ENCODE peak calls at places on chromosomes 4 and X, in ten cellular contexts. One of them, this sample, is unnamed.

GRCh38 chr4:52664479-52664878 is 5.4 kb upstream of the USP46 start:
- DNase-seq in upper lobe of left lung: no peak
- DNase-seq in astrocyte of the spinal cord: no peak
- DNase-seq in vagina: no peak
- DNase-seq in GM23248: no peak
- DNase-seq in ovary: no peak
- DNase-seq in heart right ventricle: no peak
- DNase-seq in fibroblast of mammary gland: no peak
- DNase-seq in stomach: no peak
- DNase-seq in kidney epithelial cell: no peak
- DNase-seq in this sample: no peak

GRCh38 chr4:40055873-40056721 is 553 bp upstream of the N4BP2 start:
- DNase-seq in stomach: peak
- DNase-seq in vagina: peak
- DNase-seq in ovary: peak
- DNase-seq in fibroblast of mammary gland: peak
- DNase-seq in GM23248: peak
- DNase-seq in kidney epithelial cell: no peak
- DNase-seq in upper lobe of left lung: peak
- DNase-seq in astrocyte of the spinal cord: peak
- DNase-seq in heart right ventricle: peak
- DNase-seq in this sample: peak

GRCh38 chr4:39976945-39977488 is 694 bp downstream of the PDS5A start:
- DNase-seq in astrocyte of the spinal cord: peak
- DNase-seq in ovary: peak
- DNase-seq in kidney epithelial cell: no peak
- DNase-seq in upper lobe of left lung: peak
- DNase-seq in fibroblast of mammary gland: no peak
- DNase-seq in GM23248: peak
- DNase-seq in stomach: peak
- DNase-seq in heart right ventricle: no peak
- DNase-seq in vagina: no peak
- DNase-seq in this sample: no peak

GRCh38 chrX:125295337-125295736 is 24.3 kb upstream of the TEX13C start:
- DNase-seq in fibroblast of mammary gland: no peak
- DNase-seq in astrocyte of the spinal cord: no peak
- DNase-seq in heart right ventricle: no peak
- DNase-seq in GM23248: peak
- DNase-seq in vagina: no peak
- DNase-seq in ovary: no peak
- DNase-seq in kidney epithelial cell: no peak
- DNase-seq in upper lobe of left lung: no peak
- DNase-seq in stomach: no peak
- DNase-seq in this sample: no peak

GRCh38 chrX:57379296-57379695 is 92.8 kb downstream of the FAAH2 start:
- DNase-seq in heart right ventricle: no peak
- DNase-seq in astrocyte of the spinal cord: no peak
- DNase-seq in upper lobe of left lung: no peak
- DNase-seq in kidney epithelial cell: no peak
- DNase-seq in stomach: no peak
- DNase-seq in GM23248: no peak
- DNase-seq in fibroblast of mammary gland: no peak
- DNase-seq in ovary: no peak
- DNase-seq in vagina: no peak
- DNase-seq in this sample: no peak

GRCh38 chrX:151974336-151975227 is at the start of gene GABRE:
- DNase-seq in fibroblast of mammary gland: peak
- DNase-seq in GM23248: peak
- DNase-seq in stomach: peak
- DNase-seq in heart right ventricle: peak
- DNase-seq in astrocyte of the spinal cord: peak
- DNase-seq in ovary: peak
- DNase-seq in vagina: no peak
- DNase-seq in kidney epithelial cell: no peak
- DNase-seq in upper lobe of left lung: peak
- DNase-seq in this sample: no peak

GRCh38 chrX:10142041-10142589 is 14.7 kb upstream of the CLCN4 start:
- DNase-seq in fibroblast of mammary gland: no peak
- DNase-seq in GM23248: no peak
- DNase-seq in upper lobe of left lung: no peak
- DNase-seq in kidney epithelial cell: no peak
- DNase-seq in stomach: no peak
- DNase-seq in vagina: no peak
- DNase-seq in ovary: no peak
- DNase-seq in heart right ventricle: no peak
- DNase-seq in astrocyte of the spinal cord: no peak
- DNase-seq in this sample: no peak

GRCh38 chr4:112604590-112604989 is 32.1 kb downstream of the ZGRF1 start:
- DNase-seq in heart right ventricle: no peak
- DNase-seq in GM23248: peak
- DNase-seq in astrocyte of the spinal cord: peak
- DNase-seq in upper lobe of left lung: no peak
- DNase-seq in kidney epithelial cell: peak
- DNase-seq in ovary: peak
- DNase-seq in fibroblast of mammary gland: peak
- DNase-seq in vagina: no peak
- DNase-seq in stomach: no peak
- DNase-seq in this sample: peak

GRCh38 chr4:26780524-26780923 is 80.1 kb upstream of the STIM2 start:
- DNase-seq in fibroblast of mammary gland: peak
- DNase-seq in vagina: no peak
- DNase-seq in upper lobe of left lung: no peak
- DNase-seq in kidney epithelial cell: no peak
- DNase-seq in astrocyte of the spinal cord: peak
- DNase-seq in ovary: no peak
- DNase-seq in heart right ventricle: no peak
- DNase-seq in GM23248: peak
- DNase-seq in stomach: no peak
- DNase-seq in this sample: peak

GRCh38 chrX:106946449-106946848 is 26.2 kb downstream of the CLDN2 start:
- DNase-seq in vagina: no peak
- DNase-seq in astrocyte of the spinal cord: no peak
- DNase-seq in stomach: no peak
- DNase-seq in heart right ventricle: no peak
- DNase-seq in ovary: no peak
- DNase-seq in GM23248: no peak
- DNase-seq in upper lobe of left lung: no peak
- DNase-seq in kidney epithelial cell: no peak
- DNase-seq in fibroblast of mammary gland: no peak
- DNase-seq in this sample: no peak
- H3K4me3 ChIP-seq in vagina: no peak
- H3K4me3 ChIP-seq in astrocyte of the spinal cord: no peak
- H3K4me3 ChIP-seq in stomach: no peak
- H3K4me3 ChIP-seq in heart right ventricle: no peak
- H3K4me3 ChIP-seq in ovary: no peak
- H3K4me3 ChIP-seq in GM23248: no peak
- H3K4me3 ChIP-seq in upper lobe of left lung: no peak
- H3K4me3 ChIP-seq in kidney epithelial cell: no peak
- H3K4me3 ChIP-seq in fibroblast of mammary gland: no peak
- H3K4me3 ChIP-seq in this sample: no peak

GRCh38 chrX:16851421-16851820 is 18.7 kb downstream of the RBBP7 start:
- DNase-seq in stomach: no peak
- DNase-seq in ovary: no peak
- DNase-seq in fibroblast of mammary gland: peak
- DNase-seq in astrocyte of the spinal cord: peak
- DNase-seq in vagina: no peak
- DNase-seq in heart right ventricle: no peak
- DNase-seq in GM23248: peak
- DNase-seq in kidney epithelial cell: no peak
- DNase-seq in upper lobe of left lung: no peak
- DNase-seq in this sample: no peak

GRCh38 chrX:16852617-16853179 is 17.5 kb downstream of the RBBP7 start:
- DNase-seq in GM23248: peak
- DNase-seq in heart right ventricle: no peak
- DNase-seq in kidney epithelial cell: no peak
- DNase-seq in stomach: no peak
- DNase-seq in ovary: no peak
- DNase-seq in upper lobe of left lung: no peak
- DNase-seq in fibroblast of mammary gland: no peak
- DNase-seq in astrocyte of the spinal cord: no peak
- DNase-seq in vagina: no peak
- DNase-seq in this sample: no peak

GRCh38 chrX:16845686-16846085 is 24.5 kb downstream of the RBBP7 start:
- DNase-seq in kidney epithelial cell: no peak
- DNase-seq in GM23248: no peak
- DNase-seq in upper lobe of left lung: no peak
- DNase-seq in heart right ventricle: no peak
- DNase-seq in fibroblast of mammary gland: no peak
- DNase-seq in astrocyte of the spinal cord: no peak
- DNase-seq in stomach: no peak
- DNase-seq in vagina: no peak
- DNase-seq in ovary: no peak
- DNase-seq in this sample: no peak

GRCh38 chrX:16851827-16852226 is 18.3 kb downstream of the RBBP7 start:
- DNase-seq in fibroblast of mammary gland: no peak
- DNase-seq in upper lobe of left lung: no peak
- DNase-seq in astrocyte of the spinal cord: no peak
- DNase-seq in GM23248: no peak
- DNase-seq in stomach: no peak
- DNase-seq in heart right ventricle: no peak
- DNase-seq in vagina: no peak
- DNase-seq in ovary: no peak
- DNase-seq in kidney epithelial cell: no peak
- DNase-seq in this sample: no peak

DNA sequence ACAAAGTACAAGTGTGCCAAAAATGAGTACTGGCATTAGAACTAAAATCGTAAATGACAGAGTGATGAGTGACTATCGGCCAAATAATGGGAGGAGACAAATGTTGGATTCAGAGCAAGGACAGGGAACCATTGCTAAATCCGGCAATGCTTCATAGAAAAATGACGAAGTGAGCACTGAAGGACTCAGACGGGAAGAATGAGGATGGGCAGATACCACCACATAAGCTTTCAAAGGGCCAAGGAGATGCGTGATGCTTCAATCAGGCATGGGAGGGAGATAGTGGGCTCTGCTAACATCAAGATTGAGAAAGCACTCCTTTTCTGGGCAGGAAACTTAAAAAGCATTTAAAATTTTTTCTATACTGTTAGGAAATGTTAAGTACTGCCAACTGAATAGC is 21.6 kb downstream of the RBBP7 start:
- DNase-seq in stomach: no peak
- DNase-seq in astrocyte of the spinal cord: no peak
- DNase-seq in vagina: no peak
- DNase-seq in heart right ventricle: no peak
- DNase-seq in fibroblast of mammary gland: peak
- DNase-seq in kidney epithelial cell: no peak
- DNase-seq in GM23248: peak
- DNase-seq in upper lobe of left lung: no peak
- DNase-seq in ovary: no peak
- DNase-seq in this sample: no peak
- H3K4me3 ChIP-seq in stomach: no peak
- H3K4me3 ChIP-seq in astrocyte of the spinal cord: no peak
- H3K4me3 ChIP-seq in vagina: no peak
- H3K4me3 ChIP-seq in heart right ventricle: no peak
- H3K4me3 ChIP-seq in fibroblast of mammary gland: no peak
- H3K4me3 ChIP-seq in kidney epithelial cell: no peak
- H3K4me3 ChIP-seq in GM23248: no peak
- H3K4me3 ChIP-seq in upper lobe of left lung: no peak
- H3K4me3 ChIP-seq in ovary: no peak
- H3K4me3 ChIP-seq in this sample: no peak

GRCh38 chr4:184822356-184822755 is 3.4 kb downstream of the ACSL1 start:
- DNase-seq in stomach: no peak
- DNase-seq in fibroblast of mammary gland: no peak
- DNase-seq in ovary: no peak
- DNase-seq in upper lobe of left lung: no peak
- DNase-seq in vagina: no peak
- DNase-seq in kidney epithelial cell: no peak
- DNase-seq in astrocyte of the spinal cord: no peak
- DNase-seq in heart right ventricle: no peak
- DNase-seq in GM23248: no peak
- DNase-seq in this sample: no peak
- H3K4me3 ChIP-seq in stomach: peak
- H3K4me3 ChIP-seq in fibroblast of mammary gland: no peak
- H3K4me3 ChIP-seq in ovary: no peak
- H3K4me3 ChIP-seq in upper lobe of left lung: no peak
- H3K4me3 ChIP-seq in vagina: no peak
- H3K4me3 ChIP-seq in kidney epithelial cell: no peak
- H3K4me3 ChIP-seq in astrocyte of the spinal cord: no peak
- H3K4me3 ChIP-seq in heart right ventricle: no peak
- H3K4me3 ChIP-seq in GM23248: no peak
- H3K4me3 ChIP-seq in this sample: no peak

GRCh38 chr4:17614416-17615299 is at the start of gene MED28:
- DNase-seq in ovary: peak
- DNase-seq in kidney epithelial cell: peak
- DNase-seq in upper lobe of left lung: peak
- DNase-seq in fibroblast of mammary gland: peak
- DNase-seq in heart right ventricle: peak
- DNase-seq in stomach: peak
- DNase-seq in GM23248: peak
- DNase-seq in astrocyte of the spinal cord: peak
- DNase-seq in vagina: peak
- DNase-seq in this sample: peak

GRCh38 chr4:17616283-17616682 is 1.8 kb downstream of the MED28 start:
- DNase-seq in upper lobe of left lung: no peak
- DNase-seq in vagina: no peak
- DNase-seq in ovary: no peak
- DNase-seq in fibroblast of mammary gland: no peak
- DNase-seq in GM23248: no peak
- DNase-seq in heart right ventricle: no peak
- DNase-seq in kidney epithelial cell: no peak
- DNase-seq in stomach: no peak
- DNase-seq in astrocyte of the spinal cord: no peak
- DNase-seq in this sample: no peak

GRCh38 chr4:17618926-17619325 is 4.5 kb downstream of the MED28 start:
- DNase-seq in ovary: no peak
- DNase-seq in fibroblast of mammary gland: peak
- DNase-seq in astrocyte of the spinal cord: no peak
- DNase-seq in kidney epithelial cell: no peak
- DNase-seq in heart right ventricle: no peak
- DNase-seq in upper lobe of left lung: no peak
- DNase-seq in GM23248: no peak
- DNase-seq in vagina: no peak
- DNase-seq in stomach: no peak
- DNase-seq in this sample: no peak

GRCh38 chr4:17619416-17620105 is 5.1 kb downstream of the MED28 start:
- DNase-seq in kidney epithelial cell: no peak
- DNase-seq in GM23248: peak
- DNase-seq in heart right ventricle: no peak
- DNase-seq in stomach: no peak
- DNase-seq in astrocyte of the spinal cord: peak
- DNase-seq in fibroblast of mammary gland: peak
- DNase-seq in vagina: no peak
- DNase-seq in ovary: no peak
- DNase-seq in upper lobe of left lung: no peak
- DNase-seq in this sample: no peak

GRCh38 chr4:17613761-17614415 is 553 bp upstream of the MED28 start:
- DNase-seq in vagina: no peak
- DNase-seq in ovary: no peak
- DNase-seq in GM23248: peak
- DNase-seq in astrocyte of the spinal cord: no peak
- DNase-seq in kidney epithelial cell: peak
- DNase-seq in stomach: no peak
- DNase-seq in fibroblast of mammary gland: peak
- DNase-seq in upper lobe of left lung: peak
- DNase-seq in heart right ventricle: no peak
- DNase-seq in this sample: peak
- H3K4me3 ChIP-seq in vagina: peak
- H3K4me3 ChIP-seq in ovary: peak
- H3K4me3 ChIP-seq in GM23248: peak
- H3K4me3 ChIP-seq in astrocyte of the spinal cord: peak
- H3K4me3 ChIP-seq in kidney epithelial cell: peak
- H3K4me3 ChIP-seq in stomach: peak
- H3K4me3 ChIP-seq in fibroblast of mammary gland: peak
- H3K4me3 ChIP-seq in upper lobe of left lung: peak
- H3K4me3 ChIP-seq in heart right ventricle: peak
- H3K4me3 ChIP-seq in this sample: peak

This sample was measured in HFF-Myc.